ENCODE peak calls at places on chromosomes 4 and X, in ten cellular contexts. C is coronary artery, V is right atrium auricular region, U is cardiac muscle cell, K is fibroblast of lung, N is OCI-M1, A is posterior vena cava, B is adipocyte, F is GM20000, T is NCI-H1092. R is an unnamed sample.
A peak's percentile ranks its signal among the peaks of the same experiment; 100 is the strongest.

GRCh38 chr4:76283900-76284299 is 22.6 kb upstream of the STBD1 start:
- DNase-seq in K (no peak), T (no peak), B (no peak), N (no peak), A (no peak), F (no peak), V (no peak), U (no peak), C (no peak), R (no peak)

GRCh38 chr4:85829276-85830051 is 354.5 kb downstream of the ARHGAP24 start:
- DNase-seq in N (no peak), A (no peak), T (no peak), U (peak; percentile 22), V (no peak), C (no peak), B (peak; percentile 43), K (peak; percentile 22), F (no peak), R (no peak)

GRCh38 chr4:176784816-176785215 is 7.9 kb downstream of the VEGFC start:
- DNase-seq in N (no peak), A (no peak), T (no peak), C (no peak), F (no peak), V (no peak), K (peak; percentile 64), U (no peak), B (no peak), R (no peak)

GRCh38 chr4:136219592-136220125 is 1312.6 kb downstream of the PCDH18 start:
- DNase-seq in F (no peak), V (no peak), U (no peak), T (no peak), C (no peak), K (no peak), A (no peak), N (no peak), B (no peak), R (no peak)

GRCh38 chr4:27293831-27294230 is 433.2 kb downstream of the STIM2 start:
- DNase-seq in T (no peak), B (no peak), F (no peak), C (no peak), A (no peak), V (no peak), N (no peak), U (no peak), K (no peak), R (no peak)

GRCh38 chr4:16952462-16952871 is 54.0 kb upstream of the LDB2 start:
- DNase-seq in V (no peak), A (no peak), K (peak; percentile 18), F (no peak), N (peak; percentile 38), T (no peak), C (no peak), U (peak; percentile 30), B (peak; percentile 10), R (no peak)

GRCh38 chr4:39899291-39899690 is 78.4 kb downstream of the PDS5A start:
- DNase-seq in U (no peak), V (no peak), C (no peak), K (no peak), A (no peak), F (no peak), T (no peak), N (no peak), B (no peak), R (no peak)

GRCh38 chr4:105605493-105605892 is 53.1 kb downstream of the ARHGEF38 start:
- DNase-seq in N (peak; percentile 37), A (no peak), T (no peak), V (no peak), U (peak; percentile 81), K (peak; percentile 82), C (no peak), B (peak; percentile 27), F (no peak), R (no peak)

GRCh38 chrX:68652327-68652930 is 5.0 kb downstream of the STARD8 start:
- DNase-seq in V (no peak), F (no peak), N (no peak), U (no peak), K (peak; percentile 25), T (no peak), A (no peak), C (no peak), B (no peak), R (no peak)

GRCh38 chr4:6929735-6930464 is 20.3 kb downstream of the TBC1D14 start:
- DNase-seq in A (no peak), V (no peak), N (no peak), T (no peak), C (no peak), K (no peak), F (no peak), U (no peak), B (peak; percentile 8), R (no peak)

GRCh38 chrX:100994352-100995281 is 25.1 kb downstream of the ARL13A start:
- DNase-seq in B (no peak), C (no peak), U (peak; percentile 28), F (no peak), A (no peak), V (no peak), K (peak; percentile 30), N (peak; percentile 41), T (no peak), R (no peak)

GRCh38 chr4:182724414-182724813 is 192.8 kb downstream of the DCTD start:
- DNase-seq in A (no peak), F (no peak), B (peak; percentile 39), K (no peak), V (no peak), N (no peak), T (no peak), C (no peak), U (no peak), R (no peak)

GRCh38 chr4:5812506-5813229 is 80.2 kb downstream of the CRMP1 start:
- DNase-seq in B (peak; percentile 88), N (peak; percentile 67), C (no peak), K (peak; percentile 79), A (peak; percentile 54), T (peak; percentile 39), U (peak; percentile 84), V (no peak), F (peak; percentile 73), R (peak; percentile 55)

GRCh38 chrX:111041018-111041462 is 55.0 kb upstream of the PAK3 start:
- DNase-seq in F (no peak), B (no peak), V (no peak), U (peak; percentile 91), K (peak; percentile 83), T (peak; percentile 6), C (no peak), N (peak; percentile 3), A (no peak), R (peak; percentile 30)

GRCh38 chrX:102345916-102346315 is 93.9 kb downstream of the NXF2B start:
- DNase-seq in C (no peak), K (peak; percentile 34), F (peak; percentile 26), T (no peak), B (peak; percentile 75), U (peak; percentile 39), V (peak; percentile 73), A (peak; percentile 75), N (no peak), R (peak; percentile 15)

GRCh38 chr4:38523524-38524448 is 140.2 kb upstream of the KLF3 start:
- DNase-seq in F (peak; percentile 82), V (no peak), N (peak; percentile 97), T (no peak), B (no peak), C (no peak), A (no peak), U (no peak), K (no peak), R (no peak)

GRCh38 chr4:47222276-47222675 is 190.9 kb downstream of the GABRB1 start:
- DNase-seq in T (no peak), V (no peak), K (peak; percentile 42), F (no peak), A (no peak), U (peak; percentile 64), N (peak; percentile 57), B (no peak), C (no peak), R (no peak)

GRCh38 chrX:41110801-41111625 is 25.8 kb downstream of the USP9X start:
- DNase-seq in U (peak; percentile 56), C (no peak), K (no peak), V (no peak), T (no peak), F (no peak), N (peak; percentile 46), A (no peak), B (peak; percentile 9), R (no peak)

GRCh38 chrX:79290596-79290995 is 76.5 kb downstream of the ITM2A start:
- DNase-seq in T (no peak), F (no peak), N (no peak), A (no peak), C (no peak), V (no peak), B (no peak), U (no peak), K (no peak), R (no peak)

GRCh38 chr4:6550821-6551220 is 24.2 kb upstream of the MAN2B2 start:
- DNase-seq in A (no peak), T (no peak), V (no peak), C (no peak), B (no peak), N (no peak), K (no peak), F (no peak), U (no peak), R (no peak)

GRCh38 chr4:131509521-131509920 is 1639.6 kb upstream of the PCDH10 start:
- DNase-seq in A (no peak), C (no peak), N (no peak), F (no peak), T (no peak), V (no peak), B (peak; percentile 86), U (peak; percentile 29), K (peak; percentile 77), R (no peak)

GRCh38 chr4:41141910-41142309 is 72.4 kb downstream of the APBB2 start:
- DNase-seq in T (no peak), B (peak; percentile 63), U (peak; percentile 71), V (no peak), N (no peak), C (no peak), K (peak; percentile 97), A (no peak), F (no peak), R (no peak)

GRCh38 chr4:105805501-105806120 is 89.7 kb upstream of the NPNT start:
- DNase-seq in C (no peak), N (no peak), U (no peak), V (no peak), A (no peak), T (no peak), K (peak; percentile 39), F (no peak), B (peak; percentile 56), R (no peak)

GRCh38 chr4:150569384-150569987 is 12.5 kb upstream of the MAB21L2 start:
- DNase-seq in V (no peak), K (peak; percentile 63), F (no peak), T (no peak), U (peak; percentile 49), C (no peak), N (no peak), B (peak; percentile 85), A (no peak), R (peak; percentile 50)

GRCh38 chr4:125316391-125316780 is 1.6 kb downstream of the FAT4 start:
- DNase-seq in K (no peak), A (peak; percentile 84), V (peak; percentile 66), F (peak; percentile 12), U (peak; percentile 41), C (peak; percentile 77), T (no peak), N (peak; percentile 38), B (peak; percentile 53), R (no peak)

GRCh38 chr4:141041021-141041476 is 92.2 kb downstream of the RNF150 start:
- DNase-seq in N (no peak), C (no peak), T (no peak), F (no peak), V (no peak), B (peak; percentile 32), A (no peak), U (peak; percentile 5), K (peak; percentile 38), R (no peak)

GRCh38 chrX:25131055-25131454 is 115.3 kb upstream of the ARX start:
- DNase-seq in U (no peak), K (no peak), T (no peak), V (no peak), B (no peak), N (no peak), A (no peak), F (no peak), C (no peak), R (peak; percentile 24)

GRCh38 chr4:156606444-156607197 is 365.0 kb downstream of the PDGFC start:
- DNase-seq in B (no peak), N (no peak), A (no peak), U (peak; percentile 30), V (no peak), C (no peak), K (peak; percentile 18), T (no peak), F (no peak), R (no peak)